ENCODE peak calls at places on chromosome 6, in seven cellular contexts. W is T-helper 9 cell; Q is H54; M is naive thymus-derived CD8-positive, alpha-beta T cell; O is KBM-7; X is GM04503; H is HFFc6. B is an unnamed sample.

GRCh38 chr6:146028250-146028789 is 542 bp upstream of the GRM1 start:
- DNase-seq in M (peak; percentile 63), W (peak; percentile 23), X (no peak), Q (no peak), O (peak; percentile 33), H (peak; percentile 15), B (peak; percentile 60)

GRCh38 chr6:1619666-1620503 is 10.2 kb downstream of the FOXC1 start:
- DNase-seq in W (no peak), M (peak; percentile 45), Q (no peak), X (no peak), O (no peak), H (no peak), B (no peak)

GRCh38 chr6:134512946-134513345 is 195.0 kb upstream of the SGK1 start:
- DNase-seq in O (no peak), M (no peak), Q (no peak), X (no peak), W (no peak), H (no peak), B (no peak)

GRCh38 chr6:169498887-169499513 is 202.8 kb downstream of the WDR27 start:
- DNase-seq in X (no peak), W (no peak), O (no peak), H (no peak), M (no peak), Q (no peak), B (no peak)

GRCh38 chr6:169838291-169839028 is 87.0 kb downstream of the ERMARD start:
- DNase-seq in W (no peak), O (no peak), H (no peak), M (no peak), X (no peak), Q (no peak), B (no peak)

GRCh38 chr6:35047265-35048011 is 93.7 kb downstream of the TCP11 start:
- DNase-seq in Q (no peak), W (no peak), X (peak; percentile 53), H (peak; percentile 39), M (no peak), O (peak; percentile 94), B (peak; percentile 68)

GRCh38 chr6:167588181-167588919 is 238.4 kb upstream of the AFDN start:
- DNase-seq in M (no peak), W (no peak), Q (peak; percentile 17), O (no peak), H (no peak), X (no peak), B (no peak)

GRCh38 chr6:12008366-12009179 is 3.5 kb upstream of the HIVEP1 start:
- DNase-seq in Q (peak; percentile 85), X (no peak), M (peak; percentile 95), W (peak; percentile 77), H (peak; percentile 48), O (peak; percentile 85), B (peak; percentile 79)

GRCh38 chr6:140581601-140582000 is 1207.2 kb upstream of the CITED2 start:
- DNase-seq in O (peak; percentile 80), H (no peak), X (no peak), W (no peak), M (no peak), Q (no peak), B (no peak)

GRCh38 chr6:157951828-157952227 is 29.8 kb upstream of the SYNJ2 start:
- DNase-seq in Q (no peak), H (no peak), X (no peak), M (no peak), O (no peak), W (no peak), B (no peak)

GRCh38 chr6:81623106-81623834 is 129.2 kb downstream of the TENT5A start:
- DNase-seq in W (no peak), Q (no peak), H (peak; percentile 9), X (no peak), M (no peak), O (no peak), B (no peak)

GRCh38 chr6:33987531-33988021 is 158.3 kb downstream of the GRM4 start:
- DNase-seq in X (no peak), W (no peak), M (no peak), O (no peak), H (no peak), Q (no peak), B (no peak)

GRCh38 chr6:155011997-155012396 is 16.9 kb downstream of the TIAM2 start:
- DNase-seq in H (no peak), X (no peak), M (no peak), W (no peak), Q (no peak), O (no peak), B (no peak)

GRCh38 chr6:156517090-156517489 is 260.1 kb upstream of the ARID1B start:
- DNase-seq in Q (no peak), O (no peak), M (no peak), H (no peak), X (no peak), W (no peak), B (no peak)

GRCh38 chr6:10850728-10851127 is 12.4 kb upstream of the MAK start:
- DNase-seq in X (no peak), O (no peak), Q (no peak), W (no peak), H (no peak), M (no peak), B (no peak)

GRCh38 chr6:158870418-158870957 is 51.3 kb upstream of the EZR start:
- DNase-seq in H (no peak), M (no peak), Q (no peak), O (no peak), X (no peak), W (no peak), B (no peak)